ENCODE peak calls at places on chromosomes 2 and 18, in four cellular contexts. R, D, F and U are unnamed samples.

GRCh38 chr2:62071126-62071598 is 124.8 kb upstream of the B3GNT2 start:
- DNase-seq in R (no peak), D (no peak), F (no peak), U (no peak)

GRCh38 chr2:57217013-57217412 is 829.6 kb upstream of the VRK2 start:
- DNase-seq in R (no peak), D (no peak), F (no peak), U (no peak)

GRCh38 chr18:6816154-6816553 is 86.6 kb downstream of the ARHGAP28 start:
- DNase-seq in D (no peak), R (no peak), F (no peak), U (no peak)

GRCh38 chr18:50814387-50814786 is 5.4 kb downstream of the MRO start:
- DNase-seq in R (no peak), D (no peak), F (no peak), U (no peak)

GRCh38 chr2:8496079-8496478 is 185.8 kb upstream of the ID2 start:
- DNase-seq in F (no peak), R (no peak), D (no peak), U (no peak)

GRCh38 chr2:15050483-15050882 is 418.0 kb downstream of the LRATD1 start:
- DNase-seq in F (no peak), D (no peak), R (no peak), U (no peak)

GRCh38 chr2:47223980-47224379 is 68.9 kb upstream of the STPG4 start:
- DNase-seq in F (no peak), R (no peak), D (no peak), U (no peak)

GRCh38 chr2:85799215-85799956 is 45.6 kb downstream of the ATOH8 start:
- DNase-seq in F (no peak), R (no peak), D (no peak), U (no peak)

GRCh38 chr2:107588960-107589542 is 237.6 kb upstream of the RGPD4 start:
- DNase-seq in F (no peak), D (no peak), R (no peak), U (no peak)

GRCh38 chr2:167992258-167992657 is 255.1 kb downstream of the STK39 start:
- DNase-seq in F (no peak), R (no peak), D (no peak), U (no peak)

GRCh38 chr2:95024960-95025405 is 525 bp upstream of the MAL start:
- DNase-seq in F (no peak), D (no peak), R (no peak), U (peak)

GRCh38 chr2:146523218-146523617 is 1321.6 kb upstream of the ACVR2A start:
- DNase-seq in F (no peak), R (no peak), D (no peak), U (no peak)

GRCh38 chr2:128623776-128624424 is 305.2 kb upstream of the HS6ST1 start:
- DNase-seq in R (no peak), D (no peak), F (no peak), U (no peak)

DNA sequence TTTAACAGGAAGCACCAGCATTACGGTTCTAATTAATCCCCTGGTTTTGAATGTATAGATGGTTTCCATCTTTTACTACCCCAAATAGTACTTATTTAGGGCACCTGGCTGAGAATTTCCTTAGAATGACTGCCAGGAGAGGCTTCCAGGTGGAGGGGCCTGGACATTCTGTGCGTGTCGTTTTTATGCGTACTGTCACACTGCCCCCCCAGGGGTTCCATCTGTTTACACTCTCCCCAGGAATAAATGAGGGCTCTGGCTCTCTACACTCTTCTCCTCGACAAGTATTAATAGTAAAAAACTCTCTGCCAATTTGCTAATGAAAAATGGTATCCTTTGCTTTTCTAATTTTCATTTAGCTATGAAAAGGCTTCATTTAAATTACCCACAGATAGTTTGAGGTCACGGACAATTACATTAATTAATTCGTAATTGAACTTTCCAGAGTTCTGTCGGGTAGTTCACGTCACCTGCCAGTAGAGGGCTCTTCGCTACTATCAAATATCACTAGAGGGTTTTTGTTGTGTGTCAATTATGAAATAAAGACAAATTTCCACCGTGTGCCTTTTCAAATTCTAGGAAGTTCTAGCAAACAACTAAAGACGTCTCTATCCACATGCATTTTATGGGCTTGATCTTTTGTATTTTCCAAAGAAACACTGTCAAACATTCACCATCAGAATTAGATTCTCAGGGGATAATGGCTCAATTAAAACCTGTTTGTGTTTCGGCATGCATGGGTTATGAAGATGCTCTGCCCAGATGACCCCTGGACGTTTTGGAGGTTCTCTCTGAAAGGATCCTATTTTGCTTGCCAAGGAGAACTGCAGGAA is 88.8 kb upstream of the ASB18 start:
- DNase-seq in F (no peak), R (peak), D (peak), U (no peak)
- TF ChIP-seq TEAD4 in F (no peak), R (no peak), D (no peak), U (no peak)

GRCh38 chr18:9133225-9133624 is 3.4 kb upstream of the ANKRD12 start:
- DNase-seq in R (no peak), D (no peak), F (no peak), U (no peak)
- TF ChIP-seq TEAD4 in R (no peak), D (no peak), F (no peak), U (no peak)

DNA sequence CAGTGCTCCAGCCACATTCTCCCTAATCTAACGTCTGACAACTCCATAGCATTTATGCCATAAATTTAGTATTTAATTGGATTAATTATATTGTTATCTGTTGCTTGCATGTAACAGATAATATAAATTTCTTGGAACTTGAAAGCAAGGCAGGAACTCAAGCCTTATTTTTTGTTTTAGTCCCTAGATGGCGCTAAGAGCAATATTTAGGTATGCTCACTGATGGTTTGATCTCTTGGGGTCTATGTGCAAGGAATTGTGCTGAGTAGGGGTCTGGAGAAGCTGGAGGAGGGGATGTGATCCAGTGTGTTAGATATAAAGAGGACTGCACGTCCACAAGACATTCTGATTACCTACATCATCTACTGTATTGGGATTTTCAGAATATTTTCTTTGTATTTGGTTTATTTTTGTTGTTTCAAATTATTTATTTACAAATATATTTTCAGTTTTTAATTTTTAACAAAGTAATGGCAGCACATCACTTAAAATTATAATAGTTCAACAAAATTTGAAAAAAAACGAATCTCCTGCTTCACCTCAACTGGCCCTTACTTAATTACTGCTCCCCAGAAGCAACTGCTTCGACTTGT is 32.8 kb downstream of the KATNAL2 start:
- DNase-seq in R (peak), D (peak), F (no peak), U (no peak)
- TF ChIP-seq TEAD4 in R (no peak), D (no peak), F (no peak), U (no peak)

DNA sequence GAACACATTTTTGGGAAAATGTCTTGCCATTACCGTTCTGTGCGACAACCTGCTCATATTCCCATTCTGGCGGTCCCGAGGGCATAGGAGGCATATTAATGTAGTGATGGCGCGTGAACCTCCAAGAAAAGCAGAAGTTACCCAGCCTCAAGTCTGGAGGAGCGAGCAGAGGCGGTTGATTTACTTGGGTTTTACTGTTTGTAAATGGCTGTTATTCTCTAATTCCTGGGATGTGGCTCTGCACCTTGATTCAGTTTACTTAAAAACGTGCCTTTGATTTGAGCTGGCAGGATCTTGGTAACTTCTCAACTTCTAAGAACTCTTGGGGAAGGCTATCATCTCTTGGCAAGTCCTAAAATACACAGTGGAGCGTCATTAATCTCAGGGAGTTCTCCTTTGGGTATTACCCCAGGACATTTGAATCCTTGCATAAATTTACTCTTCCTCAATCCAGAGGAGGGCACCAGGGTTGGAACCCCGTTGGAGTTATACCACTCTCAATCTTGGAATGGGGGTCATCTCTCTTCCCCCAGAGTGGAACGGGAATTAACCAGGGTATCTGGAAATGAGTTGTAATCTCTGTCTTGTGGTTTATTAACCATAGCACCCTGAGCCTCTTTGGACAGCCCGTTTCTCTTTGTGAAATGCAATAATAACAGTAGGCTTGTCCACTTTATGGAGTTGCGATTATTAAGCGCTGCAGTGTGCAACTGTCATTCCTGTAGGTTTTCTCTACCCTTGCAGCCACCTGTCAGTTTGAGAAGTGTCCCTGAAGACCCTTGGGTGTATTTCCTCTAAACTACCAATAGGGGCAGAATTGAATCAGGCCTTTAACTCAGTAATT is 2.1 kb downstream of the HK2 start:
- DNase-seq in R (peak), F (no peak), D (peak), U (no peak)
- TF ChIP-seq TEAD4 in R (no peak), F (no peak), D (no peak), U (no peak)

GRCh38 chr2:83475371-83475770 is 983.7 kb downstream of the SUCLG1 start:
- DNase-seq in F (no peak), R (no peak), D (no peak), U (no peak)
- TF ChIP-seq TEAD4 in F (no peak), R (no peak), D (no peak), U (no peak)

DNA sequence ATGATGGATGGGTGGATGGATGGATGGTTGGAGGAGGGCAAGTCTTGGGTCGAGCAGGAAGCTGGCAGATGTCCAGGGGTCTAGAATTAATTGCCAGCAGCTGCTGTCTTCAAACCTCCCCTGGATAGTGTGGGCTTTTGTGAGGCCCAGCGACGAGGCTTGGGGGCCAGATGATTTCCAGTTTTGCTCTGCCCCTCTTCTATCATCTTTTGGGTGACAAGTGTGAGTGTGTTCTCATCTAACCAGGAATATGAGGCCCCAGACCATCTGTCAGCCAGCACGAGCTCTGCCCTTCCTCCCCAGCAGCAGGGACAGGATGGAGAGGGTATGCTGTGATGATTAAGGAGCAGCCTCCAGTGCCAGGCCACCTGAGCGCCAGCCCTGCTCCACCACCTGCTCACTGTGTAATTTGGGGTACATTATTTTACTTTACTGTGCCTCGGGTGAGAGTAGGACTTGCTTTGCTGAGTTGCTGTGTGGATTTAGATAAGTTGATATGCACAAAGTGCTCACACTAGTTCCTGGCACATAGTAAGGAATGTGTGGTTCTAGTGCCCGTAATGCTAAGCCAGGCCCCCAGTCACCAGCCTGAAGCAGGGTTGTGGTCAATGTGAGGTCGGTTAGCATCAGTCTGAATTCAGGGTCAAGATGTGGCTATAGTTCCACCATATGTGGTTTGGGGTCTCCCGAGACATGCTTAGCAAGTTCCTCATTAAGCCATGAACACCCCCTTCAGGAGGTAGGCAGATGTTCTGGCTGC is 251.1 kb downstream of the CYP26B1 start:
- DNase-seq in D (no peak), F (peak), R (peak), U (no peak)
- TF ChIP-seq TEAD4 in D (no peak), F (no peak), R (no peak), U (no peak)

DNA sequence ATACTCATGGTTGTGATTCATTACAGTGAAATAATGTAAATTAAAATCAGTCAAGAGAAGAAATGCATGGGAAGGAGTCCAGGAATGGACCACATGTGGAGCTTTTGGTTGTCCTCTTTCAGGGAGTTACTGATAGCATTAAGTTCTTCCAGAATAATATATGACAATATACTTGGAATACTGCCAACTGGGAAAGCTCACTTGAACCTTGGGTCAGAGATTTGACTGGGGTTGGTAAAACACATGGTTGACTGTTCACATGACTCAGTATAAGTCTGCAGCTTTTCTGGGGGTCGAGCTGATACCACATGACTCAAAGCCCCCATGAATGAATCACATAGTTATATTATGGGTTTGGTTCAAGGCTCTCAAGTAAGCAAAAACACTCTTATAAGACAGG is 1109.0 kb upstream of the CHAC2 start:
- DNase-seq in D (no peak), F (no peak), R (no peak), U (no peak)
- TF ChIP-seq TEAD4 in D (no peak), F (no peak), R (no peak), U (no peak)

GRCh38 chr2:216803803-216804202 is 56.1 kb downstream of the TNP1 start:
- DNase-seq in R (no peak), F (no peak), D (no peak), U (no peak)
- TF ChIP-seq TEAD4 in R (no peak), F (no peak), D (no peak), U (no peak)

GRCh38 chr2:201073071-201073470 is 1.3 kb downstream of the NDUFB3 start:
- DNase-seq in F (no peak), D (no peak), R (no peak), U (no peak)
- TF ChIP-seq TEAD4 in F (no peak), D (no peak), R (no peak), U (no peak)